ENCODE peak calls at places on chromosomes 4 and X, in ten cellular contexts. M, C, A, H, Z, L, S, B, O and T are unnamed samples.

GRCh38 chrX:46588263-46588662 is 14.7 kb downstream of the CHST7 start:
- DNase-seq in M (peak; percentile 58), C (no peak), A (no peak), H (peak; percentile 82), Z (peak; percentile 75), L (peak; percentile 17), S (no peak), B (peak; percentile 47), O (no peak), T (peak; percentile 53)

GRCh38 chr4:78032929-78033328 is 24.2 kb upstream of the FRAS1 start:
- DNase-seq in M (no peak), C (no peak), A (no peak), H (no peak), Z (no peak), L (no peak), S (no peak), B (no peak), O (no peak), T (no peak)

GRCh38 chr4:108031427-108032083 is 41.9 kb downstream of the HADH start:
- DNase-seq in M (no peak), C (no peak), A (no peak), H (no peak), Z (no peak), L (no peak), S (no peak), B (no peak), O (no peak), T (no peak)

GRCh38 chr4:26061248-26061986 is 147.4 kb downstream of the SMIM20 start:
- DNase-seq in M (no peak), C (peak; percentile 48), A (no peak), H (peak; percentile 50), Z (peak; percentile 29), L (no peak), S (no peak), B (peak; percentile 53), O (peak; percentile 28), T (no peak)

GRCh38 chrX:2226906-2227656 is 273.7 kb downstream of the DHRSX start:
- DNase-seq in M (no peak), C (no peak), A (no peak), H (no peak), Z (no peak), L (no peak), S (no peak), B (no peak), O (no peak), T (no peak)

GRCh38 chr4:119106036-119107000 is 29.3 kb upstream of the MYOZ2 start:
- DNase-seq in M (no peak), C (no peak), A (no peak), H (no peak), Z (no peak), L (no peak), S (no peak), B (no peak), O (no peak), T (no peak)

GRCh38 chr4:83107636-83108035 is 6.9 kb downstream of the PLAC8 start:
- DNase-seq in M (no peak), C (no peak), A (no peak), H (no peak), Z (no peak), L (no peak), S (no peak), B (no peak), O (no peak), T (no peak)

GRCh38 chr4:185787926-185788679 is 23.9 kb downstream of the SORBS2 start:
- DNase-seq in M (no peak), C (no peak), A (no peak), H (no peak), Z (no peak), L (no peak), S (no peak), B (no peak), O (no peak), T (no peak)

GRCh38 chr4:152072886-152073285 is 312.1 kb upstream of the GATB start:
- DNase-seq in M (no peak), C (no peak), A (no peak), H (no peak), Z (no peak), L (no peak), S (no peak), B (no peak), O (no peak), T (no peak)

GRCh38 chrX:14936561-14936960 is 63.3 kb downstream of the MOSPD2 start:
- DNase-seq in M (peak; percentile 61), C (no peak), A (no peak), H (peak; percentile 62), Z (peak; percentile 62), L (no peak), S (no peak), B (no peak), O (no peak), T (peak; percentile 23)

GRCh38 chrX:83906921-83907320 is 46.0 kb downstream of the CYLC1 start:
- DNase-seq in M (no peak), C (no peak), A (no peak), H (no peak), Z (no peak), L (no peak), S (no peak), B (no peak), O (no peak), T (no peak)

GRCh38 chrX:11704725-11705495 is 39.2 kb upstream of the ARHGAP6 start:
- DNase-seq in M (no peak), C (no peak), A (no peak), H (peak; percentile 35), Z (peak; percentile 57), L (no peak), S (no peak), B (no peak), O (no peak), T (peak; percentile 11)

GRCh38 chr4:47533689-47534347 is 48.7 kb downstream of the ATP10D start:
- DNase-seq in M (no peak), C (no peak), A (no peak), H (peak; percentile 29), Z (no peak), L (no peak), S (no peak), B (no peak), O (no peak), T (no peak)

GRCh38 chrX:133335027-133335426 is 80.3 kb downstream of the GPC4 start:
- DNase-seq in M (peak; percentile 29), C (peak; percentile 61), A (no peak), H (peak; percentile 39), Z (peak; percentile 5), L (no peak), S (no peak), B (no peak), O (no peak), T (peak; percentile 24)

GRCh38 chrX:82081027-82081426 is 879.1 kb downstream of the SH3BGRL start:
- DNase-seq in M (no peak), C (peak; percentile 15), A (no peak), H (no peak), Z (no peak), L (no peak), S (no peak), B (peak; percentile 33), O (no peak), T (no peak)
- TF ChIP-seq CTCF in M (no peak), C (no peak), A (peak; percentile 10), H (no peak), Z (no peak), L (no peak), S (no peak), B (no peak), O (no peak), T (no peak)

GRCh38 chr4:122691988-122692387 is 40.5 kb upstream of the BBS12 start:
- DNase-seq in M (no peak), C (no peak), A (no peak), H (no peak), Z (no peak), L (no peak), S (no peak), B (no peak), O (no peak), T (no peak)

GRCh38 chr4:122689972-122690371 is 42.5 kb upstream of the BBS12 start:
- DNase-seq in M (no peak), C (no peak), A (no peak), H (no peak), Z (no peak), L (no peak), S (no peak), B (no peak), O (no peak), T (no peak)

GRCh38 chr4:122686709-122687108 is 45.8 kb upstream of the BBS12 start:
- DNase-seq in M (no peak), C (no peak), A (no peak), H (no peak), Z (no peak), L (no peak), S (no peak), B (no peak), O (no peak), T (no peak)

GRCh38 chr4:122687450-122688121 is 44.9 kb upstream of the BBS12 start:
- DNase-seq in M (no peak), C (peak; percentile 72), A (no peak), H (no peak), Z (no peak), L (no peak), S (no peak), B (no peak), O (no peak), T (no peak)

DNA sequence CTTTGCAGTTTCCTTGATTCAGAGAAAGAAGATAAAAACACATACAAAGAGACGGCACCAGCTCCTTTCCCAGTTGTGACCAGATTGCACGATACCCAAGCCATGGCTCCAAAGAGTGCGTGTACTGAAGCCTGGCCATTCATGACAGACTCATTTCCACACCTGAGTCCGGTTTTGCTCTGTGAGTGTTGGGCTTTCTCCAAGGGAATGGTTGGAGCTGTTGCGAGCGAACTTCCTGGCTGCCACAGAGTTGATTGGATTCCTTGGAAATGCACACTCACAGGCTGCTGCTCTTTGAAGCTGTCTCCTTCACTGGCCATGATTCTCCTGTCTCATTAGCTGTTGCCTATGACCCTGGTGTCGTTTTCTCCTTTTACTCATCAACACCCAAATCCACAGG is 44.0 kb upstream of the BBS12 start:
- DNase-seq in M (no peak), C (no peak), A (no peak), H (no peak), Z (no peak), L (no peak), S (no peak), B (no peak), O (no peak), T (no peak)
- H3K4me3 ChIP-seq in M (peak overlapping the region; percentile 22), C (no peak overlapping the region), A (no peak overlapping the region), H (no peak overlapping the region), Z (no peak overlapping the region), L (peak overlapping the region; percentile 60), S (peak overlapping the region; percentile 43), B (no peak overlapping the region), O (no peak overlapping the region), T (no peak overlapping the region)

GRCh38 chrX:106220177-106220576 is 52.1 kb downstream of the PWWP3B start:
- DNase-seq in M (no peak), C (peak; percentile 5), A (no peak), H (no peak), Z (no peak), L (no peak), S (no peak), B (no peak), O (no peak), T (no peak)
- TF ChIP-seq CTCF in M (no peak), C (peak; percentile 46), A (peak; percentile 14), H (peak; percentile 33), Z (peak; percentile 42), L (no peak), S (no peak), B (no peak), O (peak; percentile 38), T (peak; percentile 34)

GRCh38 chr4:182145360-182145905 is 97.8 kb upstream of the TENM3 start:
- DNase-seq in M (no peak), C (no peak), A (no peak), H (peak; percentile 18), Z (no peak), L (no peak), S (no peak), B (no peak), O (no peak), T (no peak)
- H3K4me3 ChIP-seq in M (peak overlapping the region; percentile 80), C (peak overlapping the region; percentile 90), A (peak overlapping the region; percentile 83), H (peak overlapping the region; percentile 80), Z (peak overlapping the region; percentile 77), L (peak overlapping the region; percentile 79), S (peak overlapping the region; percentile 72), B (peak overlapping the region; percentile 86), O (peak overlapping the region; percentile 45), T (peak overlapping the region; percentile 72)